ENCODE peak calls at places on chromosomes 13 and 19, in six cellular contexts. M, K, G, L, P and U are unnamed samples.

GRCh38 chr13:41060723-41061074 is 610 bp upstream of the WBP4 start:
- DNase-seq in K (peak), P (peak), G (peak), M (peak), L (peak), U (peak)

GRCh38 chr19:19238126-19238894 is 26.6 kb downstream of the NCAN start:
- DNase-seq in K (no peak), P (no peak), M (peak), G (no peak), L (no peak), U (no peak)

GRCh38 chr19:16066611-16067104 is 9.6 kb upstream of the TPM4 start:
- DNase-seq in L (no peak), G (peak), K (peak), M (peak), P (no peak), U (peak)

GRCh38 chr13:94119360-94119936 is 360.0 kb downstream of the DCT start:
- DNase-seq in M (no peak), G (no peak), P (no peak), L (no peak), K (no peak), U (no peak)

GRCh38 chr19:33902802-33903488 is 106.3 kb downstream of the KCTD15 start:
- DNase-seq in K (no peak), M (no peak), P (no peak), L (no peak), G (no peak), U (no peak)

GRCh38 chr19:7783991-7784421 is 21.0 kb downstream of the CLEC4M start:
- DNase-seq in G (no peak), K (no peak), L (no peak), P (no peak), M (no peak), U (no peak)

GRCh38 chr13:81917829-81918228 is 1576.9 kb upstream of the SPRY2 start:
- DNase-seq in L (no peak), P (no peak), K (no peak), M (no peak), G (no peak), U (no peak)

GRCh38 chr19:15487038-15487437 is 7.7 kb upstream of the PGLYRP2 start:
- DNase-seq in G (no peak), M (no peak), P (no peak), K (no peak), L (no peak), U (no peak)

GRCh38 chr13:28707629-28708427 is 10.9 kb downstream of the SLC46A3 start:
- DNase-seq in P (no peak), K (peak), M (peak), G (no peak), L (no peak), U (peak)

GRCh38 chr19:5952193-5953033 is 25.5 kb downstream of the RANBP3 start:
- DNase-seq in L (no peak), P (peak), K (no peak), M (no peak), G (no peak), U (no peak)

GRCh38 chr13:48896312-48896711 is 79.4 kb upstream of the FNDC3A start:
- DNase-seq in L (no peak), M (no peak), P (no peak), G (no peak), K (no peak), U (no peak)

GRCh38 chr13:46119883-46120614 is 15.2 kb upstream of the CPB2 start:
- DNase-seq in K (no peak), M (no peak), G (no peak), P (peak), L (no peak), U (no peak)

GRCh38 chr13:49225358-49226042 is 5.4 kb downstream of the MLNR start:
- DNase-seq in M (no peak), P (no peak), G (no peak), K (no peak), L (no peak), U (no peak)

GRCh38 chr13:40668335-40668734 is 1.9 kb upstream of the FOXO1 start:
- DNase-seq in G (peak), K (peak), M (peak), P (no peak), L (peak), U (peak)

GRCh38 chr13:36190771-36191170 is 23.6 kb downstream of the SOHLH2 start:
- DNase-seq in G (no peak), M (no peak), L (no peak), K (no peak), P (no peak), U (no peak)

GRCh38 chr13:112746044-112746443 is 56.2 kb downstream of the ATP11A start:
- DNase-seq in M (no peak), G (no peak), P (no peak), L (no peak), K (no peak), U (no peak)

GRCh38 chr19:38711726-38712153 is 32.5 kb downstream of the CAPN12 start:
- DNase-seq in K (no peak), M (no peak), G (no peak), P (peak), L (no peak), U (no peak)

GRCh38 chr13:76440568-76440967 is 445.6 kb downstream of the KCTD12 start:
- DNase-seq in K (no peak), G (no peak), L (no peak), P (no peak), M (peak), U (peak)

GRCh38 chr19:42422576-42423461 is 4.4 kb downstream of the LIPE start:
- DNase-seq in L (no peak), M (peak), P (peak), G (peak), K (peak), U (peak)

GRCh38 chr13:110682746-110683145 is 23.2 kb downstream of the CARS2 start:
- DNase-seq in M (no peak), K (no peak), G (no peak), P (no peak), L (no peak), U (no peak)

GRCh38 chr13:66665991-66666390 is 564.1 kb downstream of the PCDH9 start:
- DNase-seq in P (no peak), G (no peak), L (no peak), K (no peak), M (no peak), U (no peak)

GRCh38 chr19:49651871-49652722 is 10.1 kb downstream of the SCAF1 start:
- DNase-seq in G (no peak), L (no peak), M (no peak), P (no peak), K (no peak), U (no peak)

GRCh38 chr19:10503002-10503789 is at the start of gene KEAP1:
- DNase-seq in M (no peak), K (peak), L (no peak), G (peak), P (peak), U (peak)

GRCh38 chr13:79674765-79675515 is 194.0 kb downstream of the NDFIP2 start:
- DNase-seq in K (no peak), P (no peak), M (no peak), L (no peak), G (no peak), U (no peak)

GRCh38 chr13:64154514-64154913 is 2738.9 kb upstream of the PCDH20 start:
- DNase-seq in K (no peak), P (no peak), L (no peak), G (no peak), M (no peak), U (no peak)

GRCh38 chr13:31944262-31945160 is 87.1 kb upstream of the FRY start:
- DNase-seq in K (no peak), M (no peak), G (no peak), L (no peak), P (no peak), U (no peak)

GRCh38 chr13:76647550-76647949 is 238.7 kb downstream of the KCTD12 start:
- DNase-seq in M (no peak), P (no peak), K (no peak), L (no peak), G (no peak), U (no peak)

GRCh38 chr19:2274937-2275535 is 6.9 kb downstream of the PEAK3 start:
- DNase-seq in L (no peak), P (peak), K (no peak), M (no peak), G (peak), U (peak)

GRCh38 chr13:102903659-102904407 is 58.0 kb downstream of the ERCC5 start:
- DNase-seq in L (no peak), M (peak), P (peak), K (no peak), G (no peak), U (no peak)

GRCh38 chr13:95553614-95554385 is 1.3 kb downstream of the CLDN10 start:
- DNase-seq in G (no peak), L (no peak), P (no peak), M (peak), K (no peak), U (peak)

GRCh38 chr13:101626925-101627555 is 174.6 kb downstream of the ITGBL1 start:
- DNase-seq in L (no peak), K (peak), M (peak), P (peak), G (peak), U (peak)

GRCh38 chr13:37501187-37501586 is 97.4 kb downstream of the POSTN start:
- DNase-seq in M (no peak), K (no peak), P (no peak), G (no peak), L (no peak), U (no peak)

GRCh38 chr19:37389234-37389633 is 18.3 kb downstream of the ZNF527 start:
- DNase-seq in M (no peak), P (no peak), G (no peak), L (no peak), K (no peak), U (no peak)

GRCh38 chr13:53191091-53191490 is 162.5 kb downstream of the OLFM4 start:
- DNase-seq in K (no peak), M (no peak), G (no peak), P (no peak), L (no peak), U (no peak)

GRCh38 chr19:45347570-45348366 is 7.2 kb downstream of the KLC3 start:
- DNase-seq in M (no peak), P (no peak), L (no peak), G (no peak), K (no peak), U (no peak)

GRCh38 chr19:58218899-58219298 is 9.8 kb upstream of the ZNF544 start:
- DNase-seq in L (no peak), G (no peak), P (no peak), M (no peak), K (peak), U (no peak)

GRCh38 chr19:29467824-29468401 is 57.9 kb upstream of the VSTM2B start:
- DNase-seq in G (no peak), M (no peak), P (no peak), L (no peak), K (peak), U (peak)